ENCODE peak calls at places on chromosomes 2 and 18, in six cellular contexts. One of them, this sample, is unnamed.

GRCh38 chr2:148875387-148876051 is 492 bp downstream of the KIF5C start:
- DNase-seq in GM12878: no peak
- DNase-seq in K562: no peak
- DNase-seq in HepG2: no peak
- DNase-seq in A549: no peak
- DNase-seq in endothelial cell of umbilical vein: no peak
- DNase-seq in this sample: no peak

GRCh38 chr2:111653103-111653624 is 230.8 kb downstream of the ANAPC1 start:
- DNase-seq in GM12878: no peak
- DNase-seq in K562: no peak
- DNase-seq in HepG2: no peak
- DNase-seq in A549: no peak
- DNase-seq in endothelial cell of umbilical vein: no peak
- DNase-seq in this sample: no peak

GRCh38 chr2:197576631-197577030 is 60.8 kb downstream of the MOB4 start:
- DNase-seq in GM12878: no peak
- DNase-seq in K562: no peak
- DNase-seq in HepG2: peak
- DNase-seq in A549: peak
- DNase-seq in endothelial cell of umbilical vein: peak
- DNase-seq in this sample: no peak

GRCh38 chr2:156309106-156309505 is 23.4 kb downstream of the NR4A2 start:
- DNase-seq in GM12878: no peak
- DNase-seq in K562: no peak
- DNase-seq in HepG2: no peak
- DNase-seq in A549: no peak
- DNase-seq in endothelial cell of umbilical vein: no peak
- DNase-seq in this sample: peak

GRCh38 chr2:231557571-231558217 is 27.4 kb upstream of the NMUR1 start:
- DNase-seq in GM12878: peak
- DNase-seq in K562: peak
- DNase-seq in HepG2: peak
- DNase-seq in A549: peak
- DNase-seq in endothelial cell of umbilical vein: peak
- DNase-seq in this sample: peak

GRCh38 chr2:152497481-152498052 is 162.6 kb downstream of the FMNL2 start:
- DNase-seq in GM12878: no peak
- DNase-seq in K562: peak
- DNase-seq in HepG2: peak
- DNase-seq in A549: no peak
- DNase-seq in endothelial cell of umbilical vein: no peak
- DNase-seq in this sample: no peak

GRCh38 chr18:27428120-27428519 is 243.0 kb upstream of the CHST9 start:
- DNase-seq in GM12878: no peak
- DNase-seq in K562: no peak
- DNase-seq in HepG2: no peak
- DNase-seq in A549: no peak
- DNase-seq in endothelial cell of umbilical vein: no peak
- DNase-seq in this sample: no peak

GRCh38 chr2:165376571-165376975 is 92.9 kb upstream of the CSRNP3 start:
- DNase-seq in GM12878: no peak
- DNase-seq in K562: no peak
- DNase-seq in HepG2: no peak
- DNase-seq in A549: no peak
- DNase-seq in endothelial cell of umbilical vein: peak
- DNase-seq in this sample: no peak

GRCh38 chr18:78506031-78506461 is 473.6 kb upstream of the SALL3 start:
- DNase-seq in GM12878: no peak
- DNase-seq in K562: no peak
- DNase-seq in HepG2: peak
- DNase-seq in A549: no peak
- DNase-seq in endothelial cell of umbilical vein: no peak
- DNase-seq in this sample: no peak

GRCh38 chr18:3012306-3012919 is 531 bp downstream of the LPIN2 start:
- DNase-seq in GM12878: no peak
- DNase-seq in K562: peak
- DNase-seq in HepG2: no peak
- DNase-seq in A549: peak
- DNase-seq in endothelial cell of umbilical vein: peak
- DNase-seq in this sample: peak

GRCh38 chr2:222973237-222973636 is 78.8 kb upstream of the KCNE4 start:
- DNase-seq in GM12878: no peak
- DNase-seq in K562: no peak
- DNase-seq in HepG2: no peak
- DNase-seq in A549: no peak
- DNase-seq in endothelial cell of umbilical vein: no peak
- DNase-seq in this sample: no peak

GRCh38 chr2:11855120-11855760 is 108.8 kb downstream of the LPIN1 start:
- DNase-seq in GM12878: no peak
- DNase-seq in K562: no peak
- DNase-seq in HepG2: no peak
- DNase-seq in A549: no peak
- DNase-seq in endothelial cell of umbilical vein: no peak
- DNase-seq in this sample: no peak

GRCh38 chr2:29295843-29296242 is 180.6 kb downstream of the CLIP4 start:
- DNase-seq in GM12878: no peak
- DNase-seq in K562: no peak
- DNase-seq in HepG2: no peak
- DNase-seq in A549: peak
- DNase-seq in endothelial cell of umbilical vein: no peak
- DNase-seq in this sample: peak

GRCh38 chr2:85804583-85804982 is 50.8 kb downstream of the ATOH8 start:
- DNase-seq in GM12878: no peak
- DNase-seq in K562: peak
- DNase-seq in HepG2: no peak
- DNase-seq in A549: peak
- DNase-seq in endothelial cell of umbilical vein: peak
- DNase-seq in this sample: peak

GRCh38 chr18:23887493-23887892 is 127.1 kb upstream of the TTC39C start:
- DNase-seq in GM12878: no peak
- DNase-seq in K562: no peak
- DNase-seq in HepG2: no peak
- DNase-seq in A549: no peak
- DNase-seq in endothelial cell of umbilical vein: no peak
- DNase-seq in this sample: no peak

GRCh38 chr2:101206080-101206479 is 46.6 kb upstream of the CNOT11 start:
- DNase-seq in GM12878: no peak
- DNase-seq in K562: no peak
- DNase-seq in HepG2: no peak
- DNase-seq in A549: no peak
- DNase-seq in endothelial cell of umbilical vein: no peak
- DNase-seq in this sample: no peak

GRCh38 chr2:101200714-101201113 is 49.5 kb upstream of the TBC1D8 start:
- DNase-seq in GM12878: no peak
- DNase-seq in K562: no peak
- DNase-seq in HepG2: no peak
- DNase-seq in A549: peak
- DNase-seq in endothelial cell of umbilical vein: peak
- DNase-seq in this sample: no peak

GRCh38 chr2:101204400-101205095 is 48.1 kb upstream of the CNOT11 start:
- DNase-seq in GM12878: no peak
- DNase-seq in K562: peak
- DNase-seq in HepG2: peak
- DNase-seq in A549: peak
- DNase-seq in endothelial cell of umbilical vein: no peak
- DNase-seq in this sample: peak

GRCh38 chr2:101208830-101209229 is 43.9 kb upstream of the CNOT11 start:
- DNase-seq in GM12878: no peak
- DNase-seq in K562: no peak
- DNase-seq in HepG2: no peak
- DNase-seq in A549: no peak
- DNase-seq in endothelial cell of umbilical vein: no peak
- DNase-seq in this sample: no peak

GRCh38 chr2:101205521-101205998 is 47.1 kb upstream of the CNOT11 start:
- DNase-seq in GM12878: no peak
- DNase-seq in K562: no peak
- DNase-seq in HepG2: peak
- DNase-seq in A549: peak
- DNase-seq in endothelial cell of umbilical vein: peak
- DNase-seq in this sample: peak
- H3K4me3 ChIP-seq in GM12878: no peak
- H3K4me3 ChIP-seq in K562: no peak
- H3K4me3 ChIP-seq in HepG2: peak
- H3K4me3 ChIP-seq in A549: peak
- H3K4me3 ChIP-seq in endothelial cell of umbilical vein: no peak
- H3K4me3 ChIP-seq in this sample: peak

GRCh38 chr2:236120006-236120740 is 48.0 kb downstream of the GBX2 start:
- DNase-seq in GM12878: no peak
- DNase-seq in K562: no peak
- DNase-seq in HepG2: no peak
- DNase-seq in A549: no peak
- DNase-seq in endothelial cell of umbilical vein: no peak
- DNase-seq in this sample: no peak
- TF ChIP-seq MYC in GM12878: no peak
- TF ChIP-seq MYC in K562: no peak
- TF ChIP-seq MYC in HepG2: no peak
- TF ChIP-seq MYC in A549: no peak
- TF ChIP-seq MYC in endothelial cell of umbilical vein: no peak
- TF ChIP-seq MYC in this sample: no peak

DNA sequence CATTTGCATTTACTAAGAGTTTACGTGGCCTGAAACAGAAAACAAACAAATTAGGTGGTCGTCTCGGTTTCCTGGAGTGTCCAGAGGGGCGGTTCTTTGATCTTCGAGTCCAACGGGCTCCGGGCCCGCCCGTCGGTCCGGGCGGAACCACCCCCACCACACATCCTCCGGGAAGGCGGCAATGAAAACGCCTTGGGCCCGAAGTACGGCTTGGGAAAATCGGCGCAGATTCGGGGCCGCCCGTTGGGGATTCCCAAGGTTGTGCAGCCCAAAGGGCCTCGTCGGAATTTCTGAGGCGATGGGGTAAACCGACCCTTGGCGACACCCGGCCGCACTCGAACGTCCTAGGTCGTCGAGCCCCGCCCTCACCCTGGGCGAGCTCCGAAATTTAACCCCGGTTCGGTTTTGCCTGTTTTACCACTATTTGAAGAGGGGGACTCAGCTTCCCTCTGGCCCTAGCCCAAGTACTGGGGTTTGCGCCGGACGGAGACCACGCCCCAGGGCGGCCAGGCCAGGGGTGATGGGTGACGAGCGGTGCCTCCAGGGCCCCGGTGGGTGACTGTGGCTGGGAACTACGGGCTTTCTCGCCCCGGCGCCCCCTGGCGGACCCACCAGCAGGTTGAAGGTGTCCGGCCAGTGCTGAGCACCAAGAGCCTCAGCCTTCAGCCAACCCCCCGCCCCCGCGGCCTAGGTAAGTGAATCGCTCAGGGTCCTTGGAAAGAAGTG is 1.9 kb upstream of the CFAP53 start:
- DNase-seq in GM12878: peak
- DNase-seq in K562: no peak
- DNase-seq in HepG2: no peak
- DNase-seq in A549: peak
- DNase-seq in endothelial cell of umbilical vein: peak
- DNase-seq in this sample: no peak
- TF ChIP-seq MAX in GM12878: peak
- TF ChIP-seq MAX in K562: no peak
- TF ChIP-seq MAX in HepG2: no peak
- TF ChIP-seq MAX in A549: peak
- TF ChIP-seq MAX in endothelial cell of umbilical vein: no peak
- TF ChIP-seq MAX in this sample: no peak

GRCh38 chr2:38074775-38075435 is 1.0 kb downstream of the CYP1B1 start:
- DNase-seq in GM12878: no peak
- DNase-seq in K562: no peak
- DNase-seq in HepG2: no peak
- DNase-seq in A549: peak
- DNase-seq in endothelial cell of umbilical vein: peak
- DNase-seq in this sample: peak

GRCh38 chr2:38076710-38077430 is 919 bp upstream of the CYP1B1 start:
- DNase-seq in GM12878: no peak
- DNase-seq in K562: peak
- DNase-seq in HepG2: no peak
- DNase-seq in A549: peak
- DNase-seq in endothelial cell of umbilical vein: no peak
- DNase-seq in this sample: peak

GRCh38 chr2:38077431-38077769 is 1.4 kb upstream of the CYP1B1 start:
- DNase-seq in GM12878: no peak
- DNase-seq in K562: no peak
- DNase-seq in HepG2: no peak
- DNase-seq in A549: no peak
- DNase-seq in endothelial cell of umbilical vein: no peak
- DNase-seq in this sample: no peak

GRCh38 chr2:38075436-38076249 is at the start of gene CYP1B1:
- DNase-seq in GM12878: no peak
- DNase-seq in K562: no peak
- DNase-seq in HepG2: no peak
- DNase-seq in A549: no peak
- DNase-seq in endothelial cell of umbilical vein: no peak
- DNase-seq in this sample: peak

GRCh38 chr2:38076250-38076709 is 329 bp upstream of the CYP1B1 start:
- DNase-seq in GM12878: no peak
- DNase-seq in K562: no peak
- DNase-seq in HepG2: no peak
- DNase-seq in A549: peak
- DNase-seq in endothelial cell of umbilical vein: peak
- DNase-seq in this sample: peak
- H3K4me3 ChIP-seq in GM12878: peak
- H3K4me3 ChIP-seq in K562: no peak
- H3K4me3 ChIP-seq in HepG2: peak
- H3K4me3 ChIP-seq in A549: peak
- H3K4me3 ChIP-seq in endothelial cell of umbilical vein: peak
- H3K4me3 ChIP-seq in this sample: peak

DNA sequence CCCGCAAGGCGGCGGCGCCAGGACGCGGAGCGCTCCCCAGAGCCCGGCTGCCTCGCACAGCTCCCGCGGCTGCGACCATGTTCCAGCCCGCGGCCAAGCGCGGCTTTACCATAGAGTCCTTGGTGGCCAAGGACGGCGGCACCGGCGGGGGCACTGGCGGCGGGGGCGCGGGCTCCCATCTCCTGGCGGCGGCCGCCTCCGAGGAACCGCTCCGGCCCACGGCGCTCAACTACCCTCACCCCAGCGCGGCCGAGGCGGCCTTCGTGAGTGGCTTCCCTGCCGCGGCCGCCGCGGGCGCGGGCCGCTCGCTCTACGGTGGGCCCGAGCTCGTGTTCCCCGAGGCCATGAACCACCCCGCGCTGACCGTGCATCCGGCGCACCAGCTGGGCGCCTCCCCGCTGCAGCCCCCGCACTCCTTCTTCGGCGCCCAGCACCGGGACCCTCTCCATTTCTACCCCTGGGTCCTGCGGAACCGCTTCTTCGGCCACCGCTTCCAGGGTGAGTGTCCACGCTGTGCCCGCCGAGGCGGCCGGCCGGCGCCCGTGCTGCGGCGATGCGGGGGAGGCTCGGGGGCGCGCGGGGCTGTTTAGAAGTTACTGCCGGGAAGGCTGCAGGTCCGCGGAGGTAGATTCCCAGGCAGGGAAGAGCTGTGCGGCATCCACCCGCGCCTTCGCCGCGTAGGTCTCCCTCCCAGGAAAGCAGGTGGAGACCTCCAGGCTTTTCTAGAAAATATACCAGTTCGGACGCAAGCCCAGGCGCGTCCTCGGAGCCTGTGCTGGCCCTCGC is 749 bp downstream of the EMX1 start:
- DNase-seq in GM12878: no peak
- DNase-seq in K562: no peak
- DNase-seq in HepG2: no peak
- DNase-seq in A549: no peak
- DNase-seq in endothelial cell of umbilical vein: no peak
- DNase-seq in this sample: peak
- TF ChIP-seq MYC in GM12878: no peak
- TF ChIP-seq MYC in K562: no peak
- TF ChIP-seq MYC in HepG2: no peak
- TF ChIP-seq MYC in A549: no peak
- TF ChIP-seq MYC in endothelial cell of umbilical vein: no peak
- TF ChIP-seq MYC in this sample: no peak